ENCODE peak calls at places on chromosome 10, in four cellular contexts. One of them, this sample, is unnamed.

GRCh38 chr10:71323407-71323806 is 4.3 kb downstream of the SLC29A3 start:
- DNase-seq in K562: peak
- DNase-seq in HepG2: peak
- DNase-seq in GM12878: no peak
- DNase-seq in this sample: peak

GRCh38 chr10:49508249-49508648 is 30.7 kb downstream of the ERCC6 start:
- DNase-seq in K562: no peak
- DNase-seq in HepG2: no peak
- DNase-seq in GM12878: peak
- DNase-seq in this sample: no peak

GRCh38 chr10:119737827-119738226 is 12.0 kb downstream of the INPP5F start:
- DNase-seq in HepG2: no peak
- DNase-seq in GM12878: no peak
- DNase-seq in K562: peak
- DNase-seq in this sample: no peak

GRCh38 chr10:10500941-10501340 is 516.7 kb upstream of the CELF2 start:
- DNase-seq in GM12878: no peak
- DNase-seq in K562: no peak
- DNase-seq in HepG2: no peak
- DNase-seq in this sample: no peak

GRCh38 chr10:33506838-33507661 is 172.6 kb upstream of the NRP1 start:
- DNase-seq in HepG2: no peak
- DNase-seq in K562: no peak
- DNase-seq in GM12878: peak
- DNase-seq in this sample: no peak

GRCh38 chr10:43138757-43139241 is 554 bp downstream of the CSGALNACT2 start:
- DNase-seq in HepG2: no peak
- DNase-seq in K562: peak
- DNase-seq in GM12878: no peak
- DNase-seq in this sample: no peak

GRCh38 chr10:126250527-126251310 is 137.6 kb downstream of the ADAM12 start:
- DNase-seq in K562: no peak
- DNase-seq in HepG2: no peak
- DNase-seq in GM12878: no peak
- DNase-seq in this sample: no peak

GRCh38 chr10:67262675-67263074 is 336.8 kb downstream of the LRRTM3 start:
- DNase-seq in K562: no peak
- DNase-seq in HepG2: no peak
- DNase-seq in GM12878: no peak
- DNase-seq in this sample: no peak

GRCh38 chr10:45382591-45382990 is 8.6 kb downstream of the ALOX5 start:
- DNase-seq in HepG2: no peak
- DNase-seq in K562: peak
- DNase-seq in GM12878: no peak
- DNase-seq in this sample: no peak

GRCh38 chr10:18157909-18158308 is 17.7 kb downstream of the CACNB2 start:
- DNase-seq in GM12878: no peak
- DNase-seq in K562: no peak
- DNase-seq in HepG2: no peak
- DNase-seq in this sample: no peak

GRCh38 chr10:6082496-6083395 is 6.1 kb upstream of the RBM17 start:
- DNase-seq in HepG2: no peak
- DNase-seq in K562: no peak
- DNase-seq in GM12878: no peak
- DNase-seq in this sample: no peak

GRCh38 chr10:52029628-52030027 is 284.5 kb upstream of the DKK1 start:
- DNase-seq in GM12878: no peak
- DNase-seq in K562: no peak
- DNase-seq in HepG2: no peak
- DNase-seq in this sample: no peak

GRCh38 chr10:11699546-11700097 is 42.6 kb upstream of the ECHDC3 start:
- DNase-seq in HepG2: peak
- DNase-seq in GM12878: no peak
- DNase-seq in K562: no peak
- DNase-seq in this sample: no peak

GRCh38 chr10:120927352-120927751 is 76.2 kb downstream of the WDR11 start:
- DNase-seq in HepG2: no peak
- DNase-seq in K562: no peak
- DNase-seq in GM12878: no peak
- DNase-seq in this sample: no peak

GRCh38 chr10:91891285-91892001 is 17.8 kb downstream of the FGFBP3 start:
- DNase-seq in HepG2: peak
- DNase-seq in K562: no peak
- DNase-seq in GM12878: no peak
- DNase-seq in this sample: no peak

GRCh38 chr10:79022565-79023488 is 45.9 kb upstream of the ZMIZ1 start:
- DNase-seq in HepG2: peak
- DNase-seq in GM12878: peak
- DNase-seq in K562: peak
- DNase-seq in this sample: peak
- TF ChIP-seq FOXK2 in HepG2: no peak
- TF ChIP-seq FOXK2 in GM12878: no peak
- TF ChIP-seq FOXK2 in K562: peak
- TF ChIP-seq FOXK2 in this sample: no peak

GRCh38 chr10:79386637-79387465 is 39.6 kb downstream of the PPIF start:
- DNase-seq in HepG2: no peak
- DNase-seq in GM12878: no peak
- DNase-seq in K562: no peak
- DNase-seq in this sample: no peak
- TF ChIP-seq FOXK2 in HepG2: no peak
- TF ChIP-seq FOXK2 in GM12878: no peak
- TF ChIP-seq FOXK2 in K562: no peak
- TF ChIP-seq FOXK2 in this sample: no peak

DNA sequence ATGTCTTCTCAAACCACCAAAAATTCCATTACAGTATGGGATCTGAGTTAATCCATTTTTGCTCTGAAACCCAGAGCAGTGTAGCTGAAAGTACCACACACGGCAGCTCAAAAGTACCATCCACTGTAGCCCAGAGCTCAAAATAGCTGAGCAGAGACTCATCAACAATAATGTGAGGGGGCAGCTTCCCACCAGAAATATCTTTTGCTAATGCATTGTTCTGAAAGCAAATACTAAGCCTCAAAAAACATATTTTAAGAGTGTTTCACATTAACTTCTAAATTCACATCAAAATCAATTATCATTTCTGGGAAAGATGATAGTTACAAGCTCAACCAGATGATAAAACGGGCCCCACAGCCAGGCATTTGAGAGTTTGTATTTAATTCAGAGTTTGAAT is 73.7 kb downstream of the ABLIM1 start:
- DNase-seq in GM12878: no peak
- DNase-seq in HepG2: no peak
- DNase-seq in K562: no peak
- DNase-seq in this sample: no peak
- TF ChIP-seq FOXK2 in GM12878: no peak
- TF ChIP-seq FOXK2 in HepG2: no peak
- TF ChIP-seq FOXK2 in K562: no peak
- TF ChIP-seq FOXK2 in this sample: no peak

GRCh38 chr10:104584541-104584940 is 56.5 kb upstream of the SORCS3 start:
- DNase-seq in HepG2: no peak
- DNase-seq in GM12878: no peak
- DNase-seq in K562: no peak
- DNase-seq in this sample: no peak

GRCh38 chr10:104581884-104582603 is 59.0 kb upstream of the SORCS3 start:
- DNase-seq in GM12878: no peak
- DNase-seq in HepG2: no peak
- DNase-seq in K562: no peak
- DNase-seq in this sample: no peak

GRCh38 chr10:104580774-104581675 is 60.1 kb upstream of the SORCS3 start:
- DNase-seq in HepG2: peak
- DNase-seq in GM12878: peak
- DNase-seq in K562: peak
- DNase-seq in this sample: peak

GRCh38 chr10:104582604-104582951 is 58.5 kb upstream of the SORCS3 start:
- DNase-seq in GM12878: no peak
- DNase-seq in HepG2: no peak
- DNase-seq in K562: no peak
- DNase-seq in this sample: no peak

DNA sequence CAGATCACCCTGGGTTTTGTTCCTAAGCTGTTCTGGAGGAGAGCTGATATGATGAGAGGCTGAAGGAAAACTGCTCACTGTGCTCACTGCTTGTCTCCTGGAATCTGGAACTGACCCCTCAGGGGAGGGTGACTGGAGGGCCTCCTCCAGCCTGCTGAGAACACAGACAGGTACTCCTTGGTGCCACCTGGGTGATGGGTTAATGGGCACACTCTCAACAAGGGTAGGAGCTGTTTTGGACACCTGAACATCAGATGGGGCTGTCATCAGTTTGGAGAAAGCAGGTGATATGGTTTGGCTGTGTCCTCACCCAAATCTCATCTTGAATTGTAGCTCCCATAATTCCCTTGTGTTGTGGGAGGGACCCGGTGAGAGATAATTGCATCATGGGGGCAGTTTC is 58.1 kb upstream of the SORCS3 start:
- DNase-seq in K562: no peak
- DNase-seq in HepG2: no peak
- DNase-seq in GM12878: no peak
- DNase-seq in this sample: no peak
- TF ChIP-seq FOXK2 in K562: no peak
- TF ChIP-seq FOXK2 in HepG2: no peak
- TF ChIP-seq FOXK2 in GM12878: no peak
- TF ChIP-seq FOXK2 in this sample: no peak

GRCh38 chr10:37301271-37301670 is 175.9 kb downstream of the ANKRD30A start:
- DNase-seq in HepG2: no peak
- DNase-seq in GM12878: no peak
- DNase-seq in K562: no peak
- DNase-seq in this sample: no peak

DNA sequence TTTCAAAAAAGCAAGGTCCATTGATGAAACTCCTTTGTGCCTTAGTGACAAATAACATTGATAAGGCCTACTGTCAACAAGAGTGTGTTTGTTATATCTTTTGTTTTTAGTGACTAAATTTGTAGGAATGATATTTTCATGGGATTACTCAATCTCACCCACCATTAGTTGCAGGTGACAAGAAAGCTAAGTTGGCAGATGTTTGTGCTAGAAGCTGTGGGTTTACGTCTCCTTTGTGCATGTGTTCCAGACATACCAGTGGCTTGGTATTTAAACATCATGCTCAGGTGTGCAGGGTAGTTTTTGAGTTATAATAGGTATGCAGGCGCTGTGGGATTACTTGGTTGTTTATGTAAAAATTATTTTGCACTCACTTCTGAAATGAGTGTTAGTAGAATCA is 178.6 kb downstream of the ANKRD30A start:
- DNase-seq in K562: no peak
- DNase-seq in GM12878: no peak
- DNase-seq in HepG2: no peak
- DNase-seq in this sample: no peak
- TF ChIP-seq FOXK2 in K562: no peak
- TF ChIP-seq FOXK2 in GM12878: no peak
- TF ChIP-seq FOXK2 in HepG2: no peak
- TF ChIP-seq FOXK2 in this sample: no peak

This sample was measured in HEK293T.